ENCODE peak calls at places on chromosomes 7 and 10, in seven cellular contexts. One of them, this sample, is unnamed.

GRCh38 chr7:84040365-84040764 is 154.2 kb downstream of the SEMA3A start:
- DNase-seq in GM12865: no peak
- DNase-seq in fibroblast of lung: no peak
- DNase-seq in left ventricle myocardium inferior: no peak
- DNase-seq in heart left ventricle: no peak
- DNase-seq in hepatocyte: no peak
- DNase-seq in brain microvascular endothelial cell: no peak
- DNase-seq in this sample: no peak

GRCh38 chr10:14162626-14163344 is 167.9 kb downstream of the FRMD4A start:
- DNase-seq in GM12865: no peak
- DNase-seq in hepatocyte: no peak
- DNase-seq in left ventricle myocardium inferior: no peak
- DNase-seq in brain microvascular endothelial cell: no peak
- DNase-seq in fibroblast of lung: no peak
- DNase-seq in heart left ventricle: no peak
- DNase-seq in this sample: no peak

GRCh38 chr10:35092851-35093250 is 2.7 kb upstream of the CUL2 start:
- DNase-seq in fibroblast of lung: no peak
- DNase-seq in left ventricle myocardium inferior: no peak
- DNase-seq in GM12865: peak
- DNase-seq in hepatocyte: no peak
- DNase-seq in heart left ventricle: no peak
- DNase-seq in brain microvascular endothelial cell: no peak
- DNase-seq in this sample: no peak

GRCh38 chr10:114100848-114101741 is 57.4 kb downstream of the ADRB1 start:
- DNase-seq in left ventricle myocardium inferior: peak
- DNase-seq in heart left ventricle: peak
- DNase-seq in hepatocyte: peak
- DNase-seq in brain microvascular endothelial cell: peak
- DNase-seq in GM12865: peak
- DNase-seq in fibroblast of lung: peak
- DNase-seq in this sample: peak

GRCh38 chr10:114987995-114988394 is 50.0 kb downstream of the TRUB1 start:
- DNase-seq in hepatocyte: no peak
- DNase-seq in left ventricle myocardium inferior: no peak
- DNase-seq in heart left ventricle: no peak
- DNase-seq in GM12865: no peak
- DNase-seq in fibroblast of lung: peak
- DNase-seq in brain microvascular endothelial cell: peak
- DNase-seq in this sample: peak

GRCh38 chr7:26343837-26344236 is 52.2 kb downstream of the SNX10 start:
- DNase-seq in fibroblast of lung: no peak
- DNase-seq in brain microvascular endothelial cell: no peak
- DNase-seq in hepatocyte: no peak
- DNase-seq in heart left ventricle: no peak
- DNase-seq in GM12865: no peak
- DNase-seq in left ventricle myocardium inferior: no peak
- DNase-seq in this sample: no peak

GRCh38 chr10:84537447-84537931 is 209.1 kb downstream of the CCSER2 start:
- DNase-seq in hepatocyte: peak
- DNase-seq in GM12865: peak
- DNase-seq in brain microvascular endothelial cell: peak
- DNase-seq in heart left ventricle: peak
- DNase-seq in left ventricle myocardium inferior: peak
- DNase-seq in fibroblast of lung: peak
- DNase-seq in this sample: peak

GRCh38 chr7:94239661-94240234 is 154.9 kb upstream of the COL1A2 start:
- DNase-seq in fibroblast of lung: no peak
- DNase-seq in brain microvascular endothelial cell: no peak
- DNase-seq in hepatocyte: no peak
- DNase-seq in heart left ventricle: peak
- DNase-seq in left ventricle myocardium inferior: peak
- DNase-seq in GM12865: no peak
- DNase-seq in this sample: no peak

GRCh38 chr7:70040971-70041766 is 442.9 kb downstream of the AUTS2 start:
- DNase-seq in heart left ventricle: no peak
- DNase-seq in fibroblast of lung: peak
- DNase-seq in brain microvascular endothelial cell: no peak
- DNase-seq in left ventricle myocardium inferior: no peak
- DNase-seq in GM12865: no peak
- DNase-seq in hepatocyte: peak
- DNase-seq in this sample: peak

GRCh38 chr10:80411267-80411668 is 2.9 kb downstream of the PRXL2A start:
- DNase-seq in brain microvascular endothelial cell: no peak
- DNase-seq in GM12865: no peak
- DNase-seq in heart left ventricle: peak
- DNase-seq in hepatocyte: peak
- DNase-seq in left ventricle myocardium inferior: peak
- DNase-seq in fibroblast of lung: no peak
- DNase-seq in this sample: no peak

GRCh38 chr7:18978108-18978495 is 139.3 kb downstream of the TWIST1 start:
- DNase-seq in heart left ventricle: no peak
- DNase-seq in hepatocyte: no peak
- DNase-seq in brain microvascular endothelial cell: peak
- DNase-seq in left ventricle myocardium inferior: no peak
- DNase-seq in fibroblast of lung: peak
- DNase-seq in GM12865: no peak
- DNase-seq in this sample: peak

GRCh38 chr10:43110318-43111071 is 27.8 kb upstream of the CSGALNACT2 start:
- DNase-seq in brain microvascular endothelial cell: peak
- DNase-seq in fibroblast of lung: peak
- DNase-seq in heart left ventricle: peak
- DNase-seq in hepatocyte: peak
- DNase-seq in GM12865: peak
- DNase-seq in left ventricle myocardium inferior: peak
- DNase-seq in this sample: peak

GRCh38 chr10:80509403-80510161 is 28.1 kb upstream of the SH2D4B start:
- DNase-seq in fibroblast of lung: peak
- DNase-seq in brain microvascular endothelial cell: peak
- DNase-seq in left ventricle myocardium inferior: peak
- DNase-seq in heart left ventricle: peak
- DNase-seq in hepatocyte: no peak
- DNase-seq in GM12865: no peak
- DNase-seq in this sample: peak

GRCh38 chr10:6722616-6723004 is 142.5 kb upstream of the PRKCQ start:
- DNase-seq in left ventricle myocardium inferior: no peak
- DNase-seq in hepatocyte: no peak
- DNase-seq in brain microvascular endothelial cell: peak
- DNase-seq in heart left ventricle: no peak
- DNase-seq in fibroblast of lung: peak
- DNase-seq in GM12865: no peak
- DNase-seq in this sample: peak

GRCh38 chr10:22620140-22620857 is 94.1 kb downstream of the PIP4K2A start:
- DNase-seq in hepatocyte: no peak
- DNase-seq in brain microvascular endothelial cell: peak
- DNase-seq in fibroblast of lung: peak
- DNase-seq in left ventricle myocardium inferior: peak
- DNase-seq in GM12865: peak
- DNase-seq in heart left ventricle: peak
- DNase-seq in this sample: peak

GRCh38 chr10:30433779-30434272 is at the start of gene MAP3K8:
- DNase-seq in hepatocyte: peak
- DNase-seq in left ventricle myocardium inferior: peak
- DNase-seq in brain microvascular endothelial cell: peak
- DNase-seq in GM12865: peak
- DNase-seq in fibroblast of lung: peak
- DNase-seq in heart left ventricle: peak
- DNase-seq in this sample: peak

GRCh38 chr7:108211382-108212201 is 81.4 kb upstream of the LAMB4 start:
- DNase-seq in heart left ventricle: no peak
- DNase-seq in GM12865: peak
- DNase-seq in fibroblast of lung: peak
- DNase-seq in hepatocyte: no peak
- DNase-seq in brain microvascular endothelial cell: peak
- DNase-seq in left ventricle myocardium inferior: no peak
- DNase-seq in this sample: peak

GRCh38 chr10:58647366-58647765 is 134.7 kb downstream of the BICC1 start:
- DNase-seq in left ventricle myocardium inferior: no peak
- DNase-seq in fibroblast of lung: peak
- DNase-seq in brain microvascular endothelial cell: no peak
- DNase-seq in hepatocyte: no peak
- DNase-seq in GM12865: no peak
- DNase-seq in heart left ventricle: no peak
- DNase-seq in this sample: no peak

GRCh38 chr7:93132216-93132615 is 14.4 kb upstream of the SAMD9 start:
- DNase-seq in GM12865: no peak
- DNase-seq in hepatocyte: no peak
- DNase-seq in heart left ventricle: no peak
- DNase-seq in fibroblast of lung: no peak
- DNase-seq in left ventricle myocardium inferior: no peak
- DNase-seq in brain microvascular endothelial cell: no peak
- DNase-seq in this sample: no peak

GRCh38 chr10:1754506-1755177 is 17.3 kb upstream of the ADARB2 start:
- DNase-seq in GM12865: no peak
- DNase-seq in hepatocyte: no peak
- DNase-seq in fibroblast of lung: no peak
- DNase-seq in heart left ventricle: no peak
- DNase-seq in left ventricle myocardium inferior: no peak
- DNase-seq in brain microvascular endothelial cell: no peak
- DNase-seq in this sample: no peak

GRCh38 chr7:115603416-115603815 is 427.1 kb downstream of the TFEC start:
- DNase-seq in brain microvascular endothelial cell: no peak
- DNase-seq in hepatocyte: no peak
- DNase-seq in left ventricle myocardium inferior: no peak
- DNase-seq in GM12865: no peak
- DNase-seq in fibroblast of lung: no peak
- DNase-seq in heart left ventricle: no peak
- DNase-seq in this sample: no peak
- TF ChIP-seq CTCF in brain microvascular endothelial cell: peak
- TF ChIP-seq CTCF in hepatocyte: no peak
- TF ChIP-seq CTCF in left ventricle myocardium inferior: no peak
- TF ChIP-seq CTCF in GM12865: no peak
- TF ChIP-seq CTCF in fibroblast of lung: no peak
- TF ChIP-seq CTCF in heart left ventricle: no peak
- TF ChIP-seq CTCF in this sample: no peak

GRCh38 chr7:30286749-30287148 is 2.4 kb downstream of the ZNRF2 start:
- DNase-seq in fibroblast of lung: no peak
- DNase-seq in heart left ventricle: no peak
- DNase-seq in brain microvascular endothelial cell: no peak
- DNase-seq in GM12865: no peak
- DNase-seq in left ventricle myocardium inferior: no peak
- DNase-seq in hepatocyte: no peak
- DNase-seq in this sample: no peak
- H3K4me3 ChIP-seq in fibroblast of lung: peak
- H3K4me3 ChIP-seq in heart left ventricle: peak
- H3K4me3 ChIP-seq in brain microvascular endothelial cell: no peak
- H3K4me3 ChIP-seq in GM12865: peak
- H3K4me3 ChIP-seq in left ventricle myocardium inferior: peak
- H3K4me3 ChIP-seq in hepatocyte: peak
- H3K4me3 ChIP-seq in this sample: peak

GRCh38 chr7:131627589-131628212 is 71.3 kb upstream of the PODXL start:
- DNase-seq in left ventricle myocardium inferior: no peak
- DNase-seq in hepatocyte: no peak
- DNase-seq in heart left ventricle: no peak
- DNase-seq in fibroblast of lung: no peak
- DNase-seq in GM12865: no peak
- DNase-seq in brain microvascular endothelial cell: no peak
- DNase-seq in this sample: no peak

GRCh38 chr7:131626643-131627042 is 70.2 kb upstream of the PODXL start:
- DNase-seq in brain microvascular endothelial cell: no peak
- DNase-seq in fibroblast of lung: no peak
- DNase-seq in left ventricle myocardium inferior: no peak
- DNase-seq in hepatocyte: no peak
- DNase-seq in heart left ventricle: no peak
- DNase-seq in GM12865: no peak
- DNase-seq in this sample: no peak

GRCh38 chr7:131624536-131624935 is 68.1 kb upstream of the PODXL start:
- DNase-seq in left ventricle myocardium inferior: no peak
- DNase-seq in fibroblast of lung: no peak
- DNase-seq in brain microvascular endothelial cell: no peak
- DNase-seq in GM12865: no peak
- DNase-seq in heart left ventricle: no peak
- DNase-seq in hepatocyte: no peak
- DNase-seq in this sample: no peak

GRCh38 chr7:131628634-131629033 is 72.2 kb upstream of the PODXL start:
- DNase-seq in brain microvascular endothelial cell: no peak
- DNase-seq in fibroblast of lung: no peak
- DNase-seq in hepatocyte: no peak
- DNase-seq in GM12865: no peak
- DNase-seq in heart left ventricle: no peak
- DNase-seq in left ventricle myocardium inferior: no peak
- DNase-seq in this sample: no peak

DNA sequence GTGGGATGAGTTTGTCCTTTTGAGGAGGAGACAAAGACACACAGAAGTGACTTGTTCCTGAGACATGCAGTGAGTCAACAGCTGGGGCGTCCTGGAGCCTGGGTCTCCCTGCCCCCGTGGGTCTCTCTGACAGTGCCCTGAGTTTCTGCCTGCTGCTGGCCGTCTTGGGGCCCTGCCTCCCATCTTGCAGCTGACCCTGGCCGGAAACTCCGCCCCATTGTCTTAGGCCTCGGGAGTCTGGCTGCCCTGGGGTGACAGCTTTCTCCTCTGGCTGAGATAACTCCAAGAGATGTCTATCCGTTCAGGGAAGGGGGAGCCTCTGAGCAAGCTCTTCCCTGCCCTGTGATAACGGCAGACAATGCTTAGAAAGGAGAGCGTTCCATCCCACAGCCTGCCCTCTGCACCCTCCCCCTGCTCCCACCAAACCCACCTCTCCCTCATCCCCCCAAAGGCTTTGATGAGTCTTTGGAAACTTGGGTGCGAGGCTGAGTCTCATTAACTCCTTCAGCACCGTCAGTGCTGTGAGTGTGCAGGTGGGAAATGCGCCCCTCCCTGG is 69.5 kb upstream of the PODXL start:
- DNase-seq in fibroblast of lung: peak
- DNase-seq in brain microvascular endothelial cell: peak
- DNase-seq in left ventricle myocardium inferior: peak
- DNase-seq in hepatocyte: peak
- DNase-seq in GM12865: no peak
- DNase-seq in heart left ventricle: peak
- DNase-seq in this sample: no peak
- TF ChIP-seq CTCF in fibroblast of lung: no peak
- TF ChIP-seq CTCF in brain microvascular endothelial cell: peak
- TF ChIP-seq CTCF in left ventricle myocardium inferior: no peak
- TF ChIP-seq CTCF in hepatocyte: no peak
- TF ChIP-seq CTCF in GM12865: no peak
- TF ChIP-seq CTCF in heart left ventricle: no peak
- TF ChIP-seq CTCF in this sample: no peak

GRCh38 chr7:2521341-2521745 is 1.8 kb downstream of the LFNG start:
- DNase-seq in left ventricle myocardium inferior: no peak
- DNase-seq in GM12865: no peak
- DNase-seq in brain microvascular endothelial cell: no peak
- DNase-seq in heart left ventricle: no peak
- DNase-seq in hepatocyte: no peak
- DNase-seq in fibroblast of lung: no peak
- DNase-seq in this sample: no peak

GRCh38 chr7:2522780-2523433 is 3.3 kb downstream of the LFNG start:
- DNase-seq in left ventricle myocardium inferior: no peak
- DNase-seq in brain microvascular endothelial cell: peak
- DNase-seq in heart left ventricle: no peak
- DNase-seq in fibroblast of lung: peak
- DNase-seq in GM12865: no peak
- DNase-seq in hepatocyte: peak
- DNase-seq in this sample: peak

GRCh38 chr7:2523461-2523905 is 3.9 kb downstream of the LFNG start:
- DNase-seq in hepatocyte: no peak
- DNase-seq in GM12865: no peak
- DNase-seq in left ventricle myocardium inferior: no peak
- DNase-seq in brain microvascular endothelial cell: no peak
- DNase-seq in heart left ventricle: no peak
- DNase-seq in fibroblast of lung: no peak
- DNase-seq in this sample: no peak

GRCh38 chr7:2520808-2521146 is 1.2 kb downstream of the LFNG start:
- DNase-seq in heart left ventricle: no peak
- DNase-seq in left ventricle myocardium inferior: no peak
- DNase-seq in GM12865: no peak
- DNase-seq in brain microvascular endothelial cell: no peak
- DNase-seq in hepatocyte: no peak
- DNase-seq in fibroblast of lung: no peak
- DNase-seq in this sample: peak

GRCh38 chr7:2521952-2522591 is 2.5 kb downstream of the LFNG start:
- DNase-seq in fibroblast of lung: peak
- DNase-seq in heart left ventricle: peak
- DNase-seq in hepatocyte: no peak
- DNase-seq in GM12865: peak
- DNase-seq in left ventricle myocardium inferior: peak
- DNase-seq in brain microvascular endothelial cell: no peak
- DNase-seq in this sample: peak
- H3K4me3 ChIP-seq in fibroblast of lung: no peak
- H3K4me3 ChIP-seq in heart left ventricle: peak
- H3K4me3 ChIP-seq in hepatocyte: no peak
- H3K4me3 ChIP-seq in GM12865: no peak
- H3K4me3 ChIP-seq in left ventricle myocardium inferior: peak
- H3K4me3 ChIP-seq in brain microvascular endothelial cell: peak
- H3K4me3 ChIP-seq in this sample: peak

This sample was measured in cardiac fibroblast.